ENCODE peak calls at places on chromosomes 5 and 9, in eight cellular contexts. M is CD4-positive, CD25-positive, alpha-beta regulatory T cell; O is GM23338; Z is PC-3; X is effector memory CD4-positive, alpha-beta T cell; I is colonic mucosa; P is heart right ventricle; Y is dorsolateral prefrontal cortex. R is an unnamed sample.

GRCh38 chr5:66829826-66830225 is 233.6 kb downstream of the MAST4 start:
- DNase-seq in M (no peak), Z (peak), Y (no peak), P (no peak), O (peak), I (no peak), X (no peak), R (no peak)

GRCh38 chr9:77651203-77651602 is 3.1 kb upstream of the GNA14 start:
- DNase-seq in P (no peak), I (no peak), Y (no peak), X (no peak), O (peak), Z (no peak), M (no peak), R (no peak)

GRCh38 chr9:32351845-32352244 is 32.6 kb upstream of the ACO1 start:
- DNase-seq in O (peak), I (no peak), P (no peak), Z (peak), M (no peak), X (no peak), Y (no peak), R (no peak)

GRCh38 chr5:95803271-95804148 is 19.0 kb downstream of the GLRX start:
- DNase-seq in Z (no peak), Y (no peak), I (no peak), P (no peak), M (no peak), O (no peak), X (no peak), R (no peak)

GRCh38 chr5:145983461-145983860 is 47.1 kb downstream of the SH3RF2 start:
- DNase-seq in Z (no peak), I (no peak), P (no peak), Y (no peak), M (no peak), O (no peak), X (no peak), R (no peak)

GRCh38 chr9:75455444-75455921 is 367.2 kb downstream of the OSTF1 start:
- DNase-seq in Z (no peak), M (no peak), P (peak), I (peak), X (no peak), Y (no peak), O (no peak), R (no peak)

GRCh38 chr5:128424672-128425071 is 113.4 kb downstream of the FBN2 start:
- DNase-seq in O (no peak), X (no peak), I (no peak), Y (no peak), M (no peak), Z (no peak), P (no peak), R (no peak)

GRCh38 chr9:134286513-134287245 is 39.6 kb upstream of the RXRA start:
- DNase-seq in Y (no peak), I (no peak), Z (peak), M (no peak), X (no peak), P (no peak), O (no peak), R (no peak)

GRCh38 chr9:126016579-126017290 is 269.6 kb downstream of the PBX3 start:
- DNase-seq in X (no peak), P (no peak), I (no peak), Z (no peak), M (no peak), O (no peak), Y (no peak), R (no peak)

GRCh38 chr9:13100914-13101572 is 178.4 kb downstream of the MPDZ start:
- DNase-seq in M (no peak), Y (no peak), X (no peak), I (no peak), O (no peak), P (no peak), Z (no peak), R (no peak)

GRCh38 chr9:99752710-99753109 is 69.0 kb upstream of the NR4A3 start:
- DNase-seq in M (no peak), Z (peak), X (no peak), P (no peak), O (no peak), Y (no peak), I (no peak), R (no peak)

GRCh38 chr5:139749242-139749641 is 46.4 kb upstream of the PSD2 start:
- DNase-seq in Y (no peak), O (no peak), X (no peak), M (no peak), P (no peak), I (no peak), Z (no peak), R (no peak)

GRCh38 chr9:106634183-106634582 is 228.8 kb upstream of the ZNF462 start:
- DNase-seq in O (no peak), Y (no peak), Z (no peak), I (no peak), M (no peak), P (no peak), X (no peak), R (no peak)

GRCh38 chr5:170632985-170633234 is 129.1 kb downstream of the KCNIP1 start:
- DNase-seq in O (peak), Z (peak), X (no peak), P (peak), Y (no peak), M (peak), I (peak), R (no peak)

GRCh38 chr5:26343801-26344310 is 694.5 kb downstream of the CDH9 start:
- DNase-seq in I (no peak), Y (no peak), M (no peak), P (no peak), X (no peak), O (no peak), Z (no peak), R (no peak)

GRCh38 chr9:137744632-137745183 is 125.9 kb downstream of the EHMT1 start:
- DNase-seq in I (no peak), P (no peak), M (no peak), O (no peak), Y (no peak), X (no peak), Z (no peak), R (no peak)

GRCh38 chr5:139655727-139656271 is 7.7 kb downstream of the CXXC5 start:
- DNase-seq in P (peak), O (peak), Y (no peak), X (no peak), Z (no peak), I (no peak), M (no peak), R (no peak)

GRCh38 chr9:94900222-94901018 is 173.9 kb downstream of the AOPEP start:
- DNase-seq in Y (no peak), Z (peak), X (no peak), M (no peak), O (no peak), P (peak), I (no peak), R (no peak)

GRCh38 chr5:23269981-23270380 is 237.4 kb upstream of the PRDM9 start:
- DNase-seq in O (no peak), I (no peak), Z (peak), P (no peak), M (no peak), Y (no peak), X (no peak), R (no peak)

GRCh38 chr5:98309785-98310566 is 463.5 kb upstream of the RGMB start:
- DNase-seq in Y (no peak), O (peak), Z (peak), X (no peak), I (no peak), P (peak), M (no peak), R (no peak)

GRCh38 chr5:127867006-127867788 is 164.0 kb downstream of the CCDC192 start:
- DNase-seq in P (no peak), Z (no peak), X (no peak), I (no peak), Y (no peak), M (no peak), O (no peak), R (no peak)

GRCh38 chr5:395156-395920 is 47.6 kb upstream of the EXOC3 start:
- DNase-seq in O (no peak), M (no peak), Z (peak), X (no peak), P (no peak), I (no peak), Y (peak), R (no peak)

GRCh38 chr5:115350892-115351291 is 54.4 kb upstream of the CCDC112 start:
- DNase-seq in X (no peak), I (no peak), O (no peak), Z (no peak), Y (no peak), M (no peak), P (no peak), R (no peak)

GRCh38 chr9:71001780-71002386 is 119.5 kb downstream of the TRPM3 start:
- DNase-seq in Z (peak), O (peak), I (peak), M (no peak), X (no peak), P (peak), Y (no peak), R (no peak)

GRCh38 chr5:45408067-45408466 is 288.1 kb downstream of the HCN1 start:
- DNase-seq in Y (no peak), I (no peak), P (no peak), O (no peak), X (no peak), Z (no peak), M (no peak), R (no peak)

GRCh38 chr5:116446356-116447005 is 128.1 kb downstream of the SEMA6A start:
- DNase-seq in M (no peak), I (no peak), Y (no peak), O (no peak), X (no peak), Z (no peak), P (no peak), R (no peak)

GRCh38 chr5:114648940-114649339 is 287.1 kb downstream of the KCNN2 start:
- DNase-seq in P (no peak), Z (no peak), O (no peak), Y (no peak), I (no peak), M (no peak), X (no peak), R (no peak)

GRCh38 chr9:5879419-5880181 is 11.1 kb upstream of the MLANA start:
- DNase-seq in X (no peak), Y (no peak), O (peak), I (no peak), Z (peak), P (no peak), M (no peak), R (no peak)

GRCh38 chr9:92275541-92275940 is 18.0 kb downstream of the IARS1 start:
- DNase-seq in P (no peak), M (no peak), Y (no peak), O (no peak), Z (peak), I (no peak), X (no peak), R (no peak)

GRCh38 chr5:172894767-172895166 is 60.7 kb downstream of the ERGIC1 start:
- DNase-seq in M (no peak), O (no peak), X (no peak), Y (no peak), P (no peak), Z (no peak), I (no peak), R (no peak)

GRCh38 chr9:101449071-101449721 is 13.6 kb upstream of the ALDOB start:
- DNase-seq in X (no peak), O (peak), Y (peak), P (peak), Z (peak), I (peak), M (peak), R (peak)

GRCh38 chr5:130912088-130912487 is 253.0 kb downstream of the HINT1 start:
- DNase-seq in X (no peak), P (no peak), I (no peak), M (no peak), O (peak), Y (no peak), Z (peak), R (no peak)

GRCh38 chr9:75087279-75087823 is 604 bp downstream of the NMRK1 start:
- DNase-seq in I (peak), O (peak), Y (no peak), P (peak), X (peak), Z (peak), M (peak), R (no peak)

GRCh38 chr9:4866239-4866969 is 73.7 kb downstream of the RCL1 start:
- DNase-seq in Y (no peak), P (no peak), X (no peak), O (no peak), Z (peak), I (no peak), M (no peak), R (no peak)

GRCh38 chr9:6126377-6126776 is 89.2 kb upstream of the IL33 start:
- DNase-seq in X (no peak), M (no peak), Z (no peak), O (peak), Y (no peak), P (no peak), I (no peak), R (no peak)

GRCh38 chr5:97102010-97102470 is 40.4 kb downstream of the LIX1 start:
- DNase-seq in X (no peak), I (no peak), Y (no peak), M (no peak), P (no peak), Z (no peak), O (peak), R (no peak)

GRCh38 chr5:82540301-82540700 is 262.1 kb upstream of the RPS23 start:
- DNase-seq in O (no peak), P (no peak), M (no peak), I (no peak), X (no peak), Y (no peak), Z (peak), R (no peak)

GRCh38 chr5:145681686-145682085 is 153.5 kb downstream of the PRELID2 start:
- DNase-seq in I (peak), P (peak), Y (no peak), Z (peak), X (no peak), M (peak), O (peak), R (peak)

GRCh38 chr5:150615141-150615699 is 25.2 kb upstream of the SYNPO start:
- DNase-seq in I (peak), Y (no peak), P (peak), O (no peak), Z (no peak), X (no peak), M (no peak), R (no peak)

GRCh38 chr5:150616024-150616470 is 24.4 kb upstream of the SYNPO start:
- DNase-seq in I (peak), Z (no peak), O (no peak), X (no peak), P (peak), M (no peak), Y (no peak), R (no peak)

GRCh38 chr5:150618188-150618587 is 22.3 kb upstream of the SYNPO start:
- DNase-seq in M (no peak), O (no peak), I (no peak), X (no peak), Y (no peak), Z (no peak), P (no peak), R (no peak)

GRCh38 chr5:150614651-150615040 is 25.8 kb upstream of the SYNPO start:
- DNase-seq in X (no peak), P (no peak), I (no peak), Z (no peak), Y (no peak), M (no peak), O (no peak), R (no peak)

DNA sequence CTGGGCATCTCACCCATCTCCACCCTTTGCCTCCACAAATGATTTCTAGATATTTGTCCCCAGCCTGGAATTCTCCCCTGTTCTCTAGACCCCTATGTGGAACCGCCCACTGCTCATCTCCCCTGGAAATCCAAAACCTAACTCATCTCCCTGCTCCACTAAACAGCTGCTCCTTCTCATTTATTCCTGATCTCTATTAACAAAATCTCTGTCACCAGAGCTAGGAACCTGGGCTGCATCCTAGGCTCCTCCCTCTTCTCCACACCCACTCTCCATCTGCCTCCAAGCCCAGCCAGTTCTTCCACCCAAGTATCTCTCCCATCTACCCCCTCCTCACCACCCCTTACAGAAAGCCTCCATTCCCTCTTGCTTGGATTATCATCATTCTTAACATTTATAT is 24.0 kb upstream of the SYNPO start:
- DNase-seq in P (no peak), M (no peak), Y (no peak), I (no peak), X (no peak), O (no peak), Z (no peak), R (no peak)
- H3K27ac ChIP-seq in P (peak), M (no peak), Y (no peak), I (peak), X (no peak), O (no peak), Z (no peak), R (no peak)

GRCh38 chr5:43615445-43616184 is 12.6 kb downstream of the NNT start:
- DNase-seq in M (no peak), I (no peak), Z (no peak), Y (no peak), X (no peak), P (no peak), O (no peak), R (no peak)
- H3K27ac ChIP-seq in M (no peak), I (no peak), Z (no peak), Y (no peak), X (no peak), P (no peak), O (no peak), R (no peak)

GRCh38 chr9:14212116-14212515 is 101.8 kb downstream of the NFIB start:
- DNase-seq in P (no peak), I (no peak), Z (peak), Y (no peak), O (no peak), M (no peak), X (no peak), R (no peak)
- H3K27ac ChIP-seq in P (no peak), I (peak), Z (peak), Y (no peak), O (no peak), M (no peak), X (no peak), R (no peak)

GRCh38 chr9:113056191-113057106 is at the start of gene ZFP37:
- DNase-seq in Z (no peak), X (peak), M (peak), Y (peak), P (peak), O (peak), I (peak), R (peak)
- H3K27ac ChIP-seq in Z (no peak), X (peak), M (peak), Y (peak), P (peak), O (no peak), I (no peak), R (peak)

GRCh38 chr5:143199161-143199560 is 204.3 kb downstream of the NR3C1 start:
- DNase-seq in I (no peak), Y (no peak), Z (no peak), P (no peak), M (no peak), X (no peak), O (no peak), R (no peak)

GRCh38 chr5:143201589-143201988 is 201.9 kb downstream of the NR3C1 start:
- DNase-seq in X (no peak), P (no peak), M (no peak), Y (no peak), Z (no peak), O (no peak), I (no peak), R (no peak)

GRCh38 chr5:143198332-143198731 is 205.2 kb downstream of the NR3C1 start:
- DNase-seq in P (no peak), M (no peak), I (no peak), X (no peak), Y (no peak), O (no peak), Z (no peak), R (no peak)

GRCh38 chr5:143200781-143201398 is 202.6 kb downstream of the NR3C1 start:
- DNase-seq in Y (no peak), Z (no peak), X (no peak), P (peak), M (no peak), I (no peak), O (no peak), R (no peak)

GRCh38 chr5:143199843-143200242 is 203.6 kb downstream of the NR3C1 start:
- DNase-seq in X (no peak), P (no peak), M (no peak), Y (no peak), Z (no peak), I (no peak), O (no peak), R (no peak)
- H3K27ac ChIP-seq in X (no peak), P (no peak), M (no peak), Y (no peak), Z (no peak), I (no peak), O (no peak), R (no peak)

GRCh38 chr9:90964101-90965020 is 162.7 kb downstream of the SYK start:
- DNase-seq in O (peak), I (peak), X (no peak), Z (no peak), M (no peak), Y (no peak), P (no peak), R (no peak)
- H3K27ac ChIP-seq in O (no peak), I (no peak), X (no peak), Z (no peak), M (no peak), Y (no peak), P (no peak), R (no peak)

GRCh38 chr9:91119147-91119546 is 242.6 kb downstream of the AUH start:
- DNase-seq in O (peak), Y (no peak), I (no peak), Z (peak), M (no peak), P (no peak), X (no peak), R (no peak)
- H3K27ac ChIP-seq in O (no peak), Y (peak), I (no peak), Z (peak), M (no peak), P (no peak), X (no peak), R (no peak)

DNA sequence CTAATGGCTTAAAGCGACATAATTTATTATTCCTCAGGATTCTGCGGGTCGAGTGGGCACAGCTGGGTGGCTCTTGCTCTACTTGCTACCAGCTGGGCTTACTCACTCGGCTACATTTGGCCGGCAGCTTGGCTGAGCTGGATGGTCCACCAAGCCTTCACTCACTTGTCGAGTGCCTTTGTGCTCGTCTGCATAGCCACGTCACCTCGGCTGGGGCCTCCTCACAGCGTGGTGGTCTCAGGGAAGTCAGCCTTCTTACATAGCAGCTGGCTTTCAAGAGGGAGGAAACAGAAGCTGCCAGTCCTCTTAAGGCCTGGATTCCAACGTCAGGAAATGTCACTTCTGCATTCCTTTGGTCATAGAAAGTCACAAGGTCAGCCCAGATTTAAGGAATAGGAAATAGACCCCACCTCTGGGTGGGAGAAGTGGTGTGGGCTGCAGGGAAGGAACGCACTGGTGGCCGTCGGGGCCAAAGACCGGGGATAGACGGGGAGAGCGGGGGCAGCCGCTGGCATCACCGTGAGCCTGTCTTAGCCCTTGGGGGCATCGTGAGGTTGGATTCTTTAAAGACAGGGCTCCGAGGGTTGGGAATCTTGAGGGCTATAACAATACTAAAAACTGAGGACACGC is 75.0 kb upstream of the RUFY1 start:
- DNase-seq in O (peak), Z (no peak), P (no peak), X (no peak), Y (no peak), M (no peak), I (no peak), R (no peak)
- H3K27ac ChIP-seq in O (no peak), Z (no peak), P (no peak), X (no peak), Y (no peak), M (no peak), I (no peak), R (no peak)

GRCh38 chr5:38605610-38606009 is 49.2 kb upstream of the LIFR start:
- DNase-seq in O (no peak), Z (no peak), P (no peak), Y (no peak), M (no peak), X (no peak), I (no peak), R (no peak)

GRCh38 chr5:38608877-38609276 is 52.4 kb upstream of the LIFR start:
- DNase-seq in M (no peak), X (no peak), Z (no peak), O (no peak), Y (no peak), P (no peak), I (no peak), R (no peak)

GRCh38 chr5:38603691-38604090 is 47.2 kb upstream of the LIFR start:
- DNase-seq in M (no peak), Z (peak), O (no peak), Y (no peak), X (no peak), I (no peak), P (no peak), R (no peak)

GRCh38 chr5:38607396-38607795 is 51.0 kb upstream of the LIFR start:
- DNase-seq in I (no peak), X (no peak), Z (peak), Y (no peak), M (no peak), P (no peak), O (no peak), R (no peak)

GRCh38 chr5:38607930-38608545 is 51.6 kb upstream of the LIFR start:
- DNase-seq in Z (peak), M (no peak), P (no peak), I (no peak), O (no peak), Y (no peak), X (no peak), R (no peak)
- H3K27ac ChIP-seq in Z (no peak), M (no peak), P (no peak), I (no peak), O (no peak), Y (no peak), X (no peak), R (no peak)

GRCh38 chr9:116331241-116331640 is 177.7 kb downstream of the PAPPA start:
- DNase-seq in I (no peak), Y (no peak), O (no peak), M (no peak), X (no peak), Z (no peak), P (no peak), R (no peak)
- H3K27ac ChIP-seq in I (no peak), Y (no peak), O (no peak), M (no peak), X (no peak), Z (no peak), P (no peak), R (no peak)

R was measured in substantia nigra.